ENCODE peak calls at places on chromosomes 6 and 20, in six cellular contexts. R is naive thymus-derived CD4-positive, alpha-beta T cell; X is aorta; W is SJCRH30; J is thoracic aorta; Y is GM23338. F is an unnamed sample.

GRCh38 chr6:138588805-138589434 is 89.6 kb upstream of the NHSL1 start:
- DNase-seq in R (no peak), X (no peak), W (peak; percentile 62), J (no peak), Y (peak; percentile 87), F (no peak)

GRCh38 chr6:53103993-53104675 is 38.9 kb downstream of the FBXO9 start:
- DNase-seq in R (no peak), X (no peak), W (no peak), J (no peak), Y (peak; percentile 44), F (no peak)

GRCh38 chr6:65979120-65979519 is 272.1 kb upstream of the EYS start:
- DNase-seq in R (no peak), X (no peak), W (no peak), J (no peak), Y (no peak), F (no peak)

GRCh38 chr20:56924976-56925695 is 296.0 kb downstream of the TFAP2C start:
- DNase-seq in R (no peak), X (no peak), W (no peak), J (no peak), Y (peak; percentile 85), F (no peak)

GRCh38 chr6:52697903-52698302 is 27.0 kb downstream of the TMEM14A start:
- DNase-seq in R (no peak), X (no peak), W (no peak), J (no peak), Y (peak; percentile 55), F (no peak)

GRCh38 chr6:116386581-116387299 is 16.0 kb downstream of the DSE start:
- DNase-seq in R (no peak), X (no peak), W (no peak), J (no peak), Y (no peak), F (no peak)

GRCh38 chr6:113047932-113048331 is 700.8 kb downstream of the RFPL4B start:
- DNase-seq in R (no peak), X (no peak), W (no peak), J (no peak), Y (no peak), F (no peak)

GRCh38 chr6:29649701-29650673 is 6.9 kb upstream of the MOG start:
- DNase-seq in R (peak; percentile 88), X (peak; percentile 99), W (peak; percentile 93), J (peak; percentile 98), Y (peak; percentile 100), F (peak; percentile 99)

GRCh38 chr6:11366183-11366933 is 133.9 kb upstream of the NEDD9 start:
- DNase-seq in R (no peak), X (no peak), W (no peak), J (no peak), Y (no peak), F (peak; percentile 45)

GRCh38 chr6:154234019-154234772 is 122.4 kb downstream of the IPCEF1 start:
- DNase-seq in R (no peak), X (no peak), W (no peak), J (no peak), Y (no peak), F (no peak)

GRCh38 chr6:124927806-124928205 is 34.4 kb upstream of the RNF217 start:
- DNase-seq in R (no peak), X (no peak), W (no peak), J (no peak), Y (no peak), F (no peak)

GRCh38 chr6:147390909-147391536 is 117.5 kb upstream of the SAMD5 start:
- DNase-seq in R (no peak), X (no peak), W (peak; percentile 28), J (no peak), Y (peak; percentile 43), F (no peak)

GRCh38 chr6:136809461-136809860 is 12.9 kb upstream of the PEX7 start:
- DNase-seq in R (no peak), X (no peak), W (no peak), J (no peak), Y (no peak), F (no peak)

GRCh38 chr6:12134991-12135390 is 122.9 kb downstream of the HIVEP1 start:
- DNase-seq in R (no peak), X (no peak), W (no peak), J (no peak), Y (no peak), F (no peak)

GRCh38 chr6:169319561-169319960 is 65.9 kb upstream of the THBS2 start:
- DNase-seq in R (no peak), X (peak; percentile 63), W (peak; percentile 28), J (no peak), Y (no peak), F (no peak)

GRCh38 chr6:50780382-50780781 is 38.3 kb upstream of the TFAP2B start:
- DNase-seq in R (no peak), X (no peak), W (no peak), J (no peak), Y (no peak), F (no peak)

GRCh38 chr20:3785240-3786125 is 1.1 kb downstream of the CENPB start:
- DNase-seq in R (no peak), X (no peak), W (no peak), J (no peak), Y (peak; percentile 62), F (no peak)

GRCh38 chr6:54102239-54102638 is 9.0 kb upstream of the MLIP start:
- DNase-seq in R (no peak), X (no peak), W (no peak), J (no peak), Y (no peak), F (no peak)

GRCh38 chr6:30122515-30122914 is 9.6 kb upstream of the TRIM31 start:
- DNase-seq in R (no peak), X (no peak), W (no peak), J (no peak), Y (no peak), F (no peak)

GRCh38 chr20:3218307-3218988 is 9.2 kb downstream of the ITPA start:
- DNase-seq in R (peak; percentile 69), X (peak; percentile 66), W (no peak), J (no peak), Y (peak; percentile 88), F (peak; percentile 66)

GRCh38 chr6:124812067-124812466 is 150.2 kb upstream of the RNF217 start:
- DNase-seq in R (no peak), X (no peak), W (no peak), J (no peak), Y (no peak), F (no peak)

GRCh38 chr6:43860285-43860684 is 90.3 kb downstream of the VEGFA start:
- DNase-seq in R (no peak), X (no peak), W (no peak), J (no peak), Y (no peak), F (no peak)

GRCh38 chr20:51327251-51327841 is 215.2 kb downstream of the NFATC2 start:
- DNase-seq in R (no peak), X (peak; percentile 55), W (no peak), J (no peak), Y (no peak), F (no peak)

GRCh38 chr6:109186012-109186411 is 90.7 kb downstream of the CEP57L1 start:
- DNase-seq in R (no peak), X (no peak), W (no peak), J (no peak), Y (no peak), F (no peak)

GRCh38 chr6:97189767-97190166 is 93.2 kb downstream of the MMS22L start:
- DNase-seq in R (no peak), X (no peak), W (no peak), J (no peak), Y (no peak), F (no peak)

GRCh38 chr20:7237251-7237650 is 469.8 kb downstream of the BMP2 start:
- DNase-seq in R (no peak), X (no peak), W (no peak), J (no peak), Y (no peak), F (no peak)

GRCh38 chr20:7240490-7240889 is 473.0 kb downstream of the BMP2 start:
- DNase-seq in R (no peak), X (no peak), W (no peak), J (no peak), Y (no peak), F (no peak)
- H3K27ac ChIP-seq in R (no peak overlapping the region), X (no peak overlapping the region), W (no peak overlapping the region), J (no peak overlapping the region), Y (no peak overlapping the region), F (no peak overlapping the region)

GRCh38 chr20:41161886-41162285 is 24.5 kb downstream of the PLCG1 start:
- DNase-seq in R (no peak), X (peak; percentile 29), W (no peak), J (no peak), Y (no peak), F (no peak)
- H3K27ac ChIP-seq in R (peak overlapping the region; percentile 82), X (no peak overlapping the region), W (no peak overlapping the region), J (no peak overlapping the region), Y (no peak overlapping the region), F (peak overlapping the region; percentile 39)

DNA sequence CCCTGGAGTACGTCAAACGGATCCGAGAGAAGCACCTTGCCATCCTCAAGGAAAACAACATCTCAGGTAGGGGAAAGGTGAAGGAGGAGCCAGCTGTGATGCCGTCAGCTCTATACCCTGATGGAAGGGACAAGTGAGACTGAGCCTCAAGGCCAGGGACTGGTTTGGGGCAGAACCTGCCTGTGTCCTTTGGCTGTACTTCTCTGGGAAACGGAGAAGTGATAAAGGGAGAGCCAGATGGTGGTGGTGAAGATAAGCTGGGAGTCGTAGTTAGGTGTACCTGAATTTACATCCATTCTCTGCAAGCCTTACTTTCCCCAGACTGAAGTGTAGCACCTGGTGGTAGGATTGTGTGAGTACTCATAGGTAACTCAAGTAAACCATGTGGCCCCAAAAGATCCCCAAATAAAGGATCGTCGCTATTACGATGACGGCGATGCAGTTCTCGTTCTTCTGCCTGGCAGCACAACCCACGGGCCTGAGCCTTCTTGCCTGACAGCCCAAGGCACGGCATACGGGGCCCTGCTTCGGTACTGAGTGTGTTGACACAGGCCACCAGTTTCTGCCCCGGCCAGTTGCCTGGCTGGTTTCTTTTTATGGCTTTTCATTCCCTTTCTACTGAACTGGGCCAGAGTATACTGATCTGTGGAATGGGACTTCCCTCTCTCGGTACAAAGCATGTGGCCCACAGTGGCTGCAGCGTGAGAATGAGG is 10.6 kb downstream of the PCIF1 start:
- DNase-seq in R (no peak), X (no peak), W (no peak), J (no peak), Y (peak; percentile 27), F (no peak)
- H3K27ac ChIP-seq in R (no peak overlapping the region), X (no peak overlapping the region), W (no peak overlapping the region), J (no peak overlapping the region), Y (no peak overlapping the region), F (no peak overlapping the region)

DNA sequence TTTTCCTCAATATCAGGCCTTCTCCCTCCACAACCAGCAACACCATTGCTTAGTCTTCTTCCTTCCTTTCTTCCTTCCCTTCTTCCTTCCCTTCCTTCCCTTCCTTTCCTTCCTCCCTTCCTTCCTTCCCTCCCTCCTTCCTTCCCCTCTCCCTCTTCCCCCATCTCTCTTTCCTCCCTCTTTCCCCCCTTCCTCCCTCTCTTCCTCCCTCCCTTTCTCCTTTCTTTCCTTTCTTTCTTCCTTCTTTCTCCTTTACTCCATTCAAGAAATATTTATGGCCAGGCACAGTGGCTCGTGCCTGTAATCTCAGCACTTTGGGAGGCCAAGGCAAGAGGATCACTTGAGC is 66.4 kb upstream of the SIRPA start:
- DNase-seq in R (no peak), X (no peak), W (no peak), J (no peak), Y (no peak), F (no peak)
- H3K27ac ChIP-seq in R (no peak overlapping the region), X (no peak overlapping the region), W (no peak overlapping the region), J (no peak overlapping the region), Y (no peak overlapping the region), F (no peak overlapping the region)